ENCODE peak calls at places on chromosomes 3 and 15, in four cellular contexts. W is OCI-LY7, E is PC-9, U is fibroblast of villous mesenchyme. Q is an unnamed sample.

GRCh38 chr3:136251511-136251910 is 1.4 kb downstream of the PCCB start:
- DNase-seq in W (peak; percentile 21), E (no peak), U (no peak), Q (no peak)

GRCh38 chr15:36769110-36769509 is 189.7 kb downstream of the CDIN1 start:
- DNase-seq in W (no peak), E (no peak), U (peak; percentile 13), Q (peak; percentile 41)

GRCh38 chr3:197466586-197467399 is 89.0 kb downstream of the BDH1 start:
- DNase-seq in W (no peak), E (peak; percentile 58), U (peak; percentile 73), Q (peak; percentile 74)

GRCh38 chr3:13518516-13519351 is 30.2 kb upstream of the FBLN2 start:
- DNase-seq in W (no peak), E (no peak), U (no peak), Q (no peak)

GRCh38 chr3:131458653-131459052 is 44.1 kb downstream of the MRPL3 start:
- DNase-seq in W (no peak), E (no peak), U (no peak), Q (no peak)

GRCh38 chr3:127734754-127735473 is 62.2 kb downstream of the ABTB1 start:
- DNase-seq in W (peak; percentile 43), E (no peak), U (peak; percentile 92), Q (peak; percentile 95)

GRCh38 chr3:189041482-189042090 is 130.2 kb upstream of the TPRG1 start:
- DNase-seq in W (peak; percentile 70), E (no peak), U (peak; percentile 52), Q (peak; percentile 52)

GRCh38 chr3:98521897-98522537 is 685 bp downstream of the CLDND1 start:
- DNase-seq in W (peak; percentile 55), E (peak; percentile 82), U (peak; percentile 81), Q (peak; percentile 76)

GRCh38 chr3:103082501-103082900 is 647.7 kb downstream of the ZPLD1 start:
- DNase-seq in W (no peak), E (no peak), U (no peak), Q (no peak)

GRCh38 chr3:189563841-189564563 is 67.2 kb upstream of the TP63 start:
- DNase-seq in W (no peak), E (peak; percentile 92), U (peak; percentile 56), Q (peak; percentile 90)

GRCh38 chr15:92097473-92098178 is 244.1 kb downstream of the SLCO3A1 start:
- DNase-seq in W (peak; percentile 44), E (no peak), U (peak; percentile 43), Q (peak; percentile 59)

GRCh38 chr15:66948294-66948693 is 117.1 kb upstream of the SMAD3 start:
- DNase-seq in W (no peak), E (peak; percentile 75), U (no peak), Q (peak; percentile 36)

GRCh38 chr3:129326138-129326537 is 47.5 kb downstream of the HMCES start:
- DNase-seq in W (no peak), E (no peak), U (no peak), Q (no peak)

GRCh38 chr15:87597346-87598052 is 659.0 kb downstream of the NTRK3 start:
- DNase-seq in W (peak; percentile 1), E (no peak), U (peak; percentile 26), Q (peak; percentile 46)

GRCh38 chr3:9976736-9977709 is 9.6 kb downstream of the EMC3 start:
- DNase-seq in W (no peak), E (peak; percentile 93), U (peak; percentile 97), Q (peak; percentile 98)

GRCh38 chr15:31279221-31280036 is 47.2 kb upstream of the KLF13 start:
- DNase-seq in W (no peak), E (no peak), U (no peak), Q (no peak)

GRCh38 chr3:40387895-40388254 is 891 bp downstream of the ENTPD3 start:
- DNase-seq in W (no peak), E (no peak), U (no peak), Q (no peak)

GRCh38 chr3:115648559-115648958 is 25.2 kb downstream of the GAP43 start:
- DNase-seq in W (no peak), E (no peak), U (no peak), Q (no peak)

GRCh38 chr3:7489417-7489816 is 628.5 kb downstream of the GRM7 start:
- DNase-seq in W (no peak), E (no peak), U (no peak), Q (peak; percentile 28)

GRCh38 chr3:148513066-148513671 is 184.5 kb upstream of the AGTR1 start:
- DNase-seq in W (no peak), E (no peak), U (peak; percentile 20), Q (peak; percentile 80)

GRCh38 chr3:141292346-141293058 is 60.9 kb downstream of the PXYLP1 start:
- DNase-seq in W (no peak), E (no peak), U (no peak), Q (no peak)

GRCh38 chr15:28873585-28874139 is 12.1 kb upstream of the APBA2 start:
- DNase-seq in W (no peak), E (no peak), U (no peak), Q (no peak)

GRCh38 chr3:169133178-169134161 is 530.0 kb downstream of the MECOM start:
- DNase-seq in W (no peak), E (no peak), U (peak; percentile 37), Q (peak; percentile 63)

GRCh38 chr15:36005542-36005941 is 459.6 kb upstream of the DPH6 start:
- DNase-seq in W (no peak), E (no peak), U (no peak), Q (no peak)

GRCh38 chr3:14371573-14372474 is 30.6 kb upstream of the SLC6A6 start:
- DNase-seq in W (no peak), E (peak; percentile 93), U (peak; percentile 64), Q (peak; percentile 72)

GRCh38 chr15:33115191-33115861 is 79.2 kb downstream of the FMN1 start:
- DNase-seq in W (no peak), E (no peak), U (no peak), Q (no peak)

GRCh38 chr3:194723846-194724618 is 38.3 kb downstream of the FAM43A start:
- DNase-seq in W (no peak), E (no peak), U (no peak), Q (no peak)

GRCh38 chr3:94004301-94004910 is 24.0 kb downstream of the STX19 start:
- DNase-seq in W (peak; percentile 67), E (peak; percentile 74), U (peak; percentile 79), Q (peak; percentile 83)

GRCh38 chr3:57052662-57053061 is 7.8 kb upstream of the SPATA12 start:
- DNase-seq in W (no peak), E (no peak), U (no peak), Q (no peak)

GRCh38 chr3:15367059-15367458 is 34.7 kb upstream of the SH3BP5 start:
- DNase-seq in W (no peak), E (peak; percentile 35), U (peak; percentile 37), Q (peak; percentile 39)

GRCh38 chr3:53493997-53494791 is at the start of gene CACNA1D:
- DNase-seq in W (no peak), E (no peak), U (no peak), Q (peak; percentile 4)

GRCh38 chr3:185153861-185154629 is 1.2 kb upstream of the C3orf70 start:
- DNase-seq in W (no peak), E (no peak), U (no peak), Q (no peak)

GRCh38 chr3:61894988-61895935 is 333.9 kb downstream of the PTPRG start:
- DNase-seq in W (peak; percentile 59), E (peak; percentile 91), U (peak; percentile 78), Q (peak; percentile 89)

GRCh38 chr3:179264456-179264855 is 13.5 kb upstream of the KCNMB3 start:
- DNase-seq in W (no peak), E (no peak), U (no peak), Q (no peak)
- TF ChIP-seq CTCF in W (no peak), E (no peak), U (no peak), Q (no peak)

GRCh38 chr3:69741057-69741830 is 2.0 kb downstream of the MITF start:
- DNase-seq in W (no peak), E (no peak), U (peak; percentile 33), Q (no peak)
- H3K4me3 ChIP-seq in W (no peak overlapping the region), E (no peak overlapping the region), U (peak overlapping the region; percentile 94), Q (no peak overlapping the region)

GRCh38 chr3:22241110-22241509 is 490.1 kb upstream of the ZNF385D start:
- DNase-seq in W (no peak), E (no peak), U (no peak), Q (no peak)
- TF ChIP-seq CTCF in W (no peak), E (no peak), U (no peak), Q (no peak)

DNA sequence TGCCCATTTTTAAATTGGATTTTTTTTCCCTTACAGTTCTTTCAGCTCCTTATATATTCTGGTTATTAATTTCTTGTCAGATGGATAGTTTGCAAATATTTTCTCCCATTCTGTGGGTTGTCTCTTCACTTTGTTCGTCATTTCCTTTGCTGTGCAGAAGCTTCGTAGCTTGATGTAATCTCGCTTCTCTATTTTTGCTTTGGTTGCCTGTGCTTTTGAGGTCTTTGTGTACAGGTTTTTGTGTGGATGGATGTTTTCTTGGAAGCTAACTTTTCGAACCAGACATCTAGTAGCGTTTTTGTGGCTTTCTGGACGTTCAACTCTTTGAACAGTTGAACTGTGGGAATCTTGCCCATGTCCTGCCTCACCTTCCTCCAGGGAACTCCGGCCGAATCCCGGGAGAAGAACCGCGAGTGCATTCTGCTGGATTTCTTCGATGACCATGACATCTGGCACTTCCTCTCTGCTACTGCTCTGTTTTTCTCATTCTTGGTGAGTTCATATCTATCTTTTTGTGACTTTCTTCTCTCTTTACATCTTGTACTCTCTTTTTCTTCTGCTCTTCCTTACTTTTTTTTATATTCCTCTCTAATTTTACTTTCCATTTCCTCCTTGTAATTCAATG is 70.6 kb downstream of the USF3 start:
- DNase-seq in W (no peak), E (no peak), U (no peak), Q (peak; percentile 12)
- H3K4me3 ChIP-seq in W (no peak overlapping the region), E (no peak overlapping the region), U (no peak overlapping the region), Q (peak overlapping the region; percentile 24)

Q was measured in cardiac fibroblast.